ENCODE peak calls at places on chromosomes 1 and 21, in eight cellular contexts. X is T-helper 2 cell, T is H9, L is mesenteric fat pad, U is posterior cingulate gyrus, Z is Peyer's patch, H is NCI-H187 treated with DMSO at 0.1 percent for 48 hours, D is HT-29. E is an unnamed sample.

GRCh38 chr1:219927956-219928790 is at the start of gene SLC30A10:
- DNase-seq in H (no peak), Z (no peak), U (peak), X (no peak), T (peak), D (no peak), L (no peak), E (no peak)

GRCh38 chr1:13583592-13583963 is at the start of gene PDPN:
- DNase-seq in L (peak), X (no peak), T (peak), H (no peak), Z (no peak), D (no peak), U (no peak), E (peak)

GRCh38 chr1:115969509-115969908 is 6.8 kb upstream of the SLC22A15 start:
- DNase-seq in U (no peak), D (peak), Z (no peak), L (no peak), T (peak), X (no peak), H (no peak), E (no peak)

GRCh38 chr1:29502901-29503300 is 266.6 kb downstream of the PTPRU start:
- DNase-seq in X (no peak), D (no peak), T (peak), U (no peak), L (peak), Z (no peak), H (no peak), E (no peak)

GRCh38 chr1:22629886-22630285 is 6.5 kb upstream of the C1QA start:
- DNase-seq in L (no peak), Z (no peak), T (no peak), U (no peak), D (no peak), H (no peak), X (no peak), E (no peak)

GRCh38 chr1:41501581-41501980 is 17.1 kb upstream of the EDN2 start:
- DNase-seq in H (no peak), Z (no peak), U (no peak), D (peak), T (no peak), X (no peak), L (no peak), E (no peak)

GRCh38 chr1:204426035-204426436 is 14.4 kb upstream of the PPP1R15B start:
- DNase-seq in T (no peak), L (no peak), H (no peak), X (no peak), D (no peak), Z (no peak), U (no peak), E (no peak)

GRCh38 chr1:1144843-1145546 is 28.7 kb upstream of the TTLL10 start:
- DNase-seq in L (no peak), U (no peak), Z (no peak), D (peak), H (no peak), X (no peak), T (no peak), E (no peak)

GRCh38 chr1:178470411-178470960 is 26.3 kb downstream of the CLEC20A start:
- DNase-seq in H (no peak), T (no peak), L (no peak), X (no peak), Z (no peak), D (peak), U (no peak), E (no peak)

GRCh38 chr21:37000381-37000780 is 6.1 kb upstream of the RIPPLY3 start:
- DNase-seq in T (no peak), D (peak), H (no peak), Z (no peak), L (no peak), U (no peak), X (no peak), E (no peak)

GRCh38 chr1:59125154-59125553 is 171.7 kb upstream of the FGGY start:
- DNase-seq in U (no peak), D (no peak), T (no peak), X (peak), L (no peak), Z (no peak), H (no peak), E (no peak)

GRCh38 chr21:32834825-32835224 is 63.3 kb upstream of the PAXBP1 start:
- DNase-seq in T (peak), L (no peak), U (peak), H (no peak), X (no peak), D (no peak), Z (no peak), E (peak)

GRCh38 chr21:32826317-32827167 is 55.0 kb upstream of the PAXBP1 start:
- DNase-seq in T (peak), U (peak), Z (no peak), L (no peak), H (no peak), X (no peak), D (peak), E (no peak)

GRCh38 chr1:206079130-206079529 is 26.2 kb downstream of the RHEX start:
- DNase-seq in Z (no peak), H (no peak), D (no peak), X (no peak), U (no peak), T (no peak), L (no peak), E (no peak)

GRCh38 chr1:27873671-27874384 is 1.5 kb downstream of the THEMIS2 start:
- DNase-seq in T (no peak), D (no peak), U (no peak), Z (peak), H (no peak), X (no peak), L (peak), E (no peak)

GRCh38 chr1:22190731-22191130 is 47.8 kb upstream of the WNT4 start:
- DNase-seq in D (no peak), T (no peak), U (no peak), X (no peak), Z (no peak), L (no peak), H (no peak), E (no peak)

GRCh38 chr21:33268736-33269441 is 2.7 kb downstream of the IL10RB start:
- DNase-seq in T (no peak), X (no peak), H (no peak), U (no peak), L (no peak), D (peak), Z (peak), E (no peak)

GRCh38 chr1:64955093-64956066 is 11.0 kb downstream of the JAK1 start:
- DNase-seq in L (no peak), X (no peak), U (no peak), H (no peak), T (peak), Z (peak), D (no peak), E (no peak)

GRCh38 chr1:44029260-44029910 is 1.9 kb downstream of the SLC6A9 start:
- DNase-seq in T (no peak), D (no peak), H (no peak), Z (no peak), U (peak), L (no peak), X (no peak), E (no peak)

GRCh38 chr1:231106347-231106746 is 55.5 kb upstream of the TRIM67 start:
- DNase-seq in L (no peak), U (no peak), T (no peak), X (no peak), D (no peak), Z (no peak), H (no peak), E (peak)

GRCh38 chr1:50048791-50049190 is 25.0 kb upstream of the AGBL4 start:
- DNase-seq in U (no peak), T (no peak), Z (no peak), L (no peak), H (no peak), X (no peak), D (no peak), E (no peak)

GRCh38 chr21:42614811-42615342 is 38.5 kb upstream of the PDE9A start:
- DNase-seq in X (peak), L (peak), Z (no peak), D (peak), U (no peak), H (no peak), T (no peak), E (no peak)

GRCh38 chr1:9250336-9250585 is 15.7 kb downstream of the H6PD start:
- DNase-seq in T (no peak), Z (no peak), X (no peak), U (no peak), D (no peak), H (no peak), L (no peak), E (no peak)

GRCh38 chr1:178142806-178143205 is 48.9 kb downstream of the RASAL2 start:
- DNase-seq in H (no peak), U (no peak), Z (no peak), X (no peak), T (no peak), L (no peak), D (no peak), E (no peak)

GRCh38 chr1:83999316-83999819 is 436 bp upstream of the TTLL7 start:
- DNase-seq in U (peak), X (no peak), L (no peak), Z (peak), D (peak), H (no peak), T (peak), E (peak)

GRCh38 chr1:2358072-2358471 is 33.3 kb downstream of the MORN1 start:
- DNase-seq in L (no peak), D (no peak), Z (no peak), T (no peak), U (no peak), X (no peak), H (no peak), E (no peak)

GRCh38 chr21:14589855-14590563 is 43.9 kb upstream of the SAMSN1 start:
- DNase-seq in T (no peak), L (no peak), Z (no peak), H (no peak), U (no peak), D (no peak), X (no peak), E (no peak)

GRCh38 chr1:236122176-236122575 is 20.2 kb upstream of the GPR137B start:
- DNase-seq in U (no peak), H (no peak), D (no peak), L (no peak), T (no peak), Z (no peak), X (no peak), E (no peak)

GRCh38 chr1:175192630-175193338 is at the start of gene KIAA0040:
- DNase-seq in X (peak), Z (peak), T (peak), H (no peak), U (no peak), L (peak), D (peak), E (peak)

GRCh38 chr1:38835230-38835827 is 24.2 kb downstream of the RRAGC start:
- DNase-seq in H (peak), L (no peak), D (peak), X (peak), T (peak), Z (no peak), U (peak), E (no peak)

GRCh38 chr1:42784946-42785693 is at the start of gene TMEM269:
- DNase-seq in T (no peak), X (peak), D (no peak), U (peak), Z (peak), H (no peak), L (no peak), E (peak)

GRCh38 chr1:222616535-222616934 is 1.4 kb upstream of the MIA3 start:
- DNase-seq in T (no peak), D (no peak), Z (no peak), H (no peak), U (no peak), X (no peak), L (no peak), E (no peak)

GRCh38 chr1:28313710-28314510 is 14.9 kb upstream of the MED18 start:
- DNase-seq in D (peak), T (no peak), H (no peak), L (no peak), X (no peak), Z (no peak), U (no peak), E (no peak)

GRCh38 chr1:46519209-46519608 is 29.6 kb downstream of the DMBX1 start:
- DNase-seq in Z (no peak), U (no peak), T (no peak), H (no peak), D (peak), L (no peak), X (no peak), E (no peak)

GRCh38 chr1:97433520-97434175 is 487.2 kb downstream of the DPYD start:
- DNase-seq in H (no peak), U (no peak), L (no peak), X (no peak), T (no peak), D (no peak), Z (no peak), E (no peak)

GRCh38 chr1:183361081-183361480 is 57.1 kb downstream of the NMNAT2 start:
- DNase-seq in Z (no peak), U (no peak), L (no peak), T (no peak), D (no peak), X (no peak), H (no peak), E (no peak)

GRCh38 chr1:8152731-8153702 is 126.9 kb upstream of the ERRFI1 start:
- DNase-seq in T (no peak), U (no peak), L (no peak), Z (peak), X (peak), D (no peak), H (no peak), E (no peak)

E was measured in head of caudate nucleus.